ENCODE peak calls at places on chromosomes 2 and 18, in five cellular contexts. T is neuronal stem cell, J is mesenchymal stem cell, I is trophoblast cell, S is H9. A is an unnamed sample. For H3K9me3, the result is how much of the 10 kb centered on the place peaks cover.

GRCh38 chr2:12957251-12957650 is 240.5 kb downstream of the TRIB2 start:
- DNase-seq in T (no peak), J (no peak), I (no peak), S (no peak), A (no peak)

GRCh38 chr2:2331905-2332280 is 818 bp upstream of the MYT1L start:
- DNase-seq in T (peak), J (no peak), I (no peak), S (peak), A (peak)

GRCh38 chr2:28129955-28130695 is 239.6 kb downstream of the BABAM2 start:
- DNase-seq in T (no peak), J (no peak), I (no peak), S (no peak), A (no peak)

GRCh38 chr2:42913280-42913878 is 121.0 kb upstream of the HAAO start:
- DNase-seq in T (no peak), J (no peak), I (no peak), S (no peak), A (no peak)

GRCh38 chr18:6341709-6342108 is 73.0 kb downstream of the L3MBTL4 start:
- DNase-seq in T (no peak), J (no peak), I (no peak), S (no peak), A (no peak)

GRCh38 chr2:18991177-18992168 is 366.9 kb downstream of the OSR1 start:
- DNase-seq in T (no peak), J (peak), I (peak), S (no peak), A (no peak)

GRCh38 chr2:85954918-85955420 is 66.2 kb upstream of the ST3GAL5 start:
- DNase-seq in T (no peak), J (no peak), I (no peak), S (no peak), A (no peak)

GRCh38 chr2:19140463-19141208 is 217.8 kb downstream of the OSR1 start:
- DNase-seq in T (no peak), J (peak), I (peak), S (no peak), A (peak)

GRCh38 chr2:205695460-205695979 is 13.2 kb downstream of the NRP2 start:
- DNase-seq in T (no peak), J (peak), I (peak), S (no peak), A (no peak)

GRCh38 chr2:225020157-225020864 is 22.0 kb downstream of the DOCK10 start:
- DNase-seq in T (no peak), J (no peak), I (no peak), S (no peak), A (no peak)

GRCh38 chr18:58148954-58149471 is 105.0 kb downstream of the NEDD4L start:
- DNase-seq in T (no peak), J (no peak), I (no peak), S (no peak), A (no peak)

GRCh38 chr2:37180006-37180639 is 8.3 kb downstream of the SULT6B1 start:
- DNase-seq in T (no peak), J (peak), I (no peak), S (no peak), A (no peak)

GRCh38 chr2:102510791-102511575 is 38.0 kb downstream of the SLC9A4 start:
- DNase-seq in T (no peak), J (no peak), I (no peak), S (no peak), A (no peak)

GRCh38 chr2:129923265-129924141 is 56.0 kb upstream of the RAB6C start:
- DNase-seq in T (peak), J (peak), I (peak), S (peak), A (peak)

GRCh38 chr18:3066391-3067079 is 53.6 kb upstream of the LPIN2 start:
- DNase-seq in T (no peak), J (no peak), I (no peak), S (no peak), A (no peak)

DNA sequence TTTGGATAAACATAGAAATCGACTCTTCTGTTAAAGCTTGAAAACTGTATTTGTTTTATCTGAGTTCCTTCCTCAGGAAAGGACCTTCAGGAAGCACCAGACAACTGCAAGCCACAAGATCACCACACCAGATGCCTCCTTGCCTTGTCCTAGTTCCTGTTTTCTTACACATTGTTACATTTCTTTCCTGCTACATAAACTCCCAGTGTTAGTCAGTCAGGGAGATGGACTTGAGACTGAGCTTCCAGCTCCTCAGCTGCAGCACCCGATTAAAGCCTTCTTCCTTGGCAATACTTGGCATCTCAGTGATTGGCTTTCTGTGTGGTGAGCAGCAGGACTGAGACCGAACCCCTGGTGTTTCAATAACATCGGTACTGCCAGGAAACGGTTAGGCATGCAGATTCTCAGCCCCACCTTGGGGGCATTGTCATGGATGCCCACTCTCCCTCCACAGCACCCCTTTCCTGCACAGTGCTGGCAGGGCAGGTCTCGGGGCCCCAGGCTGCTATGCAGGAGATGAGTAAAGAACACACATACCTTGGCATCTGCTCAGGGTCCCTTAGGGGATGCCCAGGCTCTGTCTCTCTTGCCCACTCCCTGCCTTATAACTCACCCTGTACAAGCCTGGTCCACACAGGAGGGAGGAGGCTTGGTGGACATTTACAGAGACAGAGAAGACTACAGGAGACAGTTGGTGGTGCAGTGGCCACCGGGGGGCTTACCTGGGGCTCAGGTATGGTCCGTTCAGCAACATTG is 32.6 kb downstream of the ANKMY1 start:
- DNase-seq in T (no peak), J (no peak), I (no peak), S (no peak), A (peak)
- H3K9me3 ChIP-seq in T (under half), J (under half), I (half or more), S (under half), A (under half)

DNA sequence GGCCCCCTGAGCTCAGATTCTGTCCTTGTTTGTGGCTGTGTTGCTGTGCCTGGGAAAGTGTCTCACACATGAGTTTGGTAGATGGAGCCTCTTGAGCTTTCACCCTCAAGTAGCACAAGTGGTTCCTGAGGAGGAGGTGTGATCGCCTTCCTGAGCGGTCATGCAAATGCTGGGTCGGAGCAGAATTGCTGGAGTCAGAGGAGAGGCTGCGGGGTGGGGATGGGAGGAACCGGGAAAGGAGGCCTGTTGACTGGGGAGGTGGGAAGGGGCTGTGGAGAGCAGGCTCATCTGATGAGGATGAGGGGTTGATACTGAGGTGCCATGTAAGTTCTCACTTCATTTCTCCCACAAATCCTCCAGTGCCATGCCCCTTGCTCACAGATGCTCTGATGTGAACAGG is 48.4 kb upstream of the ATG16L1 start:
- DNase-seq in T (no peak), J (no peak), I (no peak), S (no peak), A (no peak)
- H2BK12ac ChIP-seq in T (no peak), J (no peak), I (no peak), S (no peak), A (no peak)

DNA sequence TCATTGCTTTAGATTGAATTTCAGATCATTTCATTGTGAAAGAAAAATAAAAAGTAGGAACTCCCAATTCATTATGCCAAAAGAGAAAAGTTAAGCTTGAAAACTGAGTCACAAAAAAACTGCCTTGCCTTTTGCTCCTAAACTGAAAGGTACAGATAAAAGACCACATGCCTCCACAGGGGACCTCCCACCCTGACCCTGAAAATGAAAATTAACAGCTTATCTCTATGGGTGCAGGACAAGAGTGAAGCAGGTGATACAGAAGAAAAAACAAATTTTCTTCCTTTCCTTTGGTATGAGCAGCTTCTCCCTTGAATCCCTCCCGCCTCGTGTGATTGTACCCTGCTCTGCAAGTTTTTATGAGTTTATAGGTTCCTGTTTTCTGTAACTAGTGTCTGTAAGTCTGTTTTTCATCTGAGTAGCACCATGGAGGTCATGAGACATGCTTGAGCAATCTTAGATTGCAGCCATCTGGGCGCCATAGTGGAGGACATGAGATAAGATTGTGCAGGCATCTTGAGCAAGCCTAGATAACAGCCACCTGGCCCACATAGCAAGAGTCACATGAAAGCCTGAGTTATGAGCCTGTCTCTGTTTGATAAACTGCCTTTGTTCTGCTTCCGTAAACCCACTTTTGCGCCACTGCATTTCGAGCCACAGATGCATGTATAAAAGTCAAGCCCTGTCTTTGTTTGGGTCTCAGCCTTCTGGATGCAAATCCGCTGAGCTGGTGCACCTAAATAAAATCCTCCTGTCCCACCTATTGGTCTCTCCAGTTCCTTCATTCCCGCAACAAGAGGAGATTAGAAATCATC is 56.2 kb upstream of the DYNC1I2 start:
- DNase-seq in T (no peak), J (no peak), I (peak), S (no peak), A (peak)
- H3K9me3 ChIP-seq in T (under half), J (under half), I (under half), S (under half), A (under half)

GRCh38 chr2:201057715-201058248 is 13.7 kb downstream of the HYCC2 start:
- DNase-seq in T (no peak), J (no peak), I (no peak), S (no peak), A (no peak)
- H2BK12ac ChIP-seq in T (no peak), J (no peak), I (no peak), S (no peak), A (no peak)

GRCh38 chr2:1156526-1156925 is 205.9 kb downstream of the SNTG2 start:
- DNase-seq in T (no peak), J (no peak), I (no peak), S (no peak), A (no peak)

GRCh38 chr2:1162768-1163584 is 212.3 kb downstream of the SNTG2 start:
- DNase-seq in T (no peak), J (no peak), I (no peak), S (no peak), A (no peak)

GRCh38 chr2:1157107-1157506 is 206.5 kb downstream of the SNTG2 start:
- DNase-seq in T (no peak), J (no peak), I (no peak), S (no peak), A (no peak)

GRCh38 chr2:1159013-1159412 is 208.4 kb downstream of the SNTG2 start:
- DNase-seq in T (no peak), J (no peak), I (no peak), S (no peak), A (no peak)

DNA sequence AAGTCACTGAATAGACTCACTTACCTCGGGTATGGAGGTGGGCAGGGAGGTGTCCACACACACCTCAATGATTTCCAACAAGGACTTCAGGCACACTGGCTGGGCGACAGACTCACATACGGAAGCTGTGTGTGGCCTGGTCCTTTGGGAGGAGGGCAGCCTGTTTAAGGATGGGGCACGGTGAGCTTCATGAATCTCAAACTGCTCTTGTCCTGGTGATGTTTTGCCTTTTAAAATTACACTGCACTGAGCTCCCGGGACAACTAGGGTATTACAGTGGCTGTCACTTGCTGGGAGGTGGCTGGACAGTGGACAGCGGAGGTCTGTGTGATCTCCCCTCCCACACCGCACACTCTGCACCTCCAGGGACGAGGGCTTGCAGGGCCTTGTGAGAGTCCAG is 211.6 kb downstream of the SNTG2 start:
- DNase-seq in T (no peak), J (no peak), I (no peak), S (no peak), A (no peak)
- H3K9me3 ChIP-seq in T (under half), J (under half), I (under half), S (under half), A (under half)

GRCh38 chr2:104473568-104473967 is 380.3 kb upstream of the POU3F3 start:
- DNase-seq in T (peak), J (no peak), I (no peak), S (no peak), A (no peak)
- H2BK12ac ChIP-seq in T (no peak), J (no peak), I (no peak), S (no peak), A (no peak)

GRCh38 chr2:239747274-239747673 is 277.9 kb downstream of the NDUFA10 start:
- DNase-seq in T (no peak), J (no peak), I (no peak), S (no peak), A (no peak)
- H3K9me3 ChIP-seq in T (under half), J (under half), I (under half), S (under half), A (under half)